ENCODE peak calls at places on chromosome 5, in four cellular contexts. Z, E, W and O are unnamed samples.

GRCh38 chr5:140339636-140340035 is 6.8 kb downstream of the HBEGF start:
- DNase-seq in Z (no peak), E (no peak), W (no peak), O (no peak)

GRCh38 chr5:147746986-147747385 is 35.5 kb downstream of the JAKMIP2 start:
- DNase-seq in E (no peak), Z (no peak), W (no peak), O (no peak)

GRCh38 chr5:71471193-71471592 is 15.7 kb downstream of the BDP1 start:
- DNase-seq in Z (peak; percentile 31), W (no peak), E (no peak), O (peak; percentile 25)

GRCh38 chr5:116651653-116652052 is 77.0 kb upstream of the SEMA6A start:
- DNase-seq in Z (no peak), W (no peak), E (no peak), O (no peak)

GRCh38 chr5:179818746-179819295 is 1.9 kb upstream of the SQSTM1 start:
- DNase-seq in W (peak; percentile 47), E (peak; percentile 82), Z (peak; percentile 88), O (peak; percentile 95)

GRCh38 chr5:179241764-179242370 is 103.4 kb downstream of the ADAMTS2 start:
- DNase-seq in E (no peak), Z (no peak), W (no peak), O (no peak)

GRCh38 chr5:178619390-178619789 is 7.5 kb downstream of the CLK4 start:
- DNase-seq in E (no peak), Z (no peak), W (no peak), O (no peak)

GRCh38 chr5:39520232-39520572 is 95.4 kb upstream of the DAB2 start:
- DNase-seq in W (no peak), E (no peak), Z (peak; percentile 27), O (no peak)

GRCh38 chr5:56973473-56973872 is 21.6 kb upstream of the MIER3 start:
- DNase-seq in W (no peak), Z (no peak), E (no peak), O (no peak)

GRCh38 chr5:123111502-123111901 is 22.5 kb downstream of the PRDM6 start:
- DNase-seq in Z (no peak), W (no peak), E (no peak), O (no peak)

GRCh38 chr5:158414780-158415179 is 555.8 kb upstream of the CLINT1 start:
- DNase-seq in W (no peak), Z (peak; percentile 60), E (no peak), O (no peak)

GRCh38 chr5:150488519-150489357 is 19.2 kb upstream of the NDST1 start:
- DNase-seq in W (no peak), Z (peak; percentile 67), E (no peak), O (peak; percentile 85)
- H3K27ac ChIP-seq in W (no peak overlapping the region), Z (peak overlapping the region; percentile 62), E (peak overlapping the region; percentile 95), O (peak overlapping the region; percentile 93)

DNA sequence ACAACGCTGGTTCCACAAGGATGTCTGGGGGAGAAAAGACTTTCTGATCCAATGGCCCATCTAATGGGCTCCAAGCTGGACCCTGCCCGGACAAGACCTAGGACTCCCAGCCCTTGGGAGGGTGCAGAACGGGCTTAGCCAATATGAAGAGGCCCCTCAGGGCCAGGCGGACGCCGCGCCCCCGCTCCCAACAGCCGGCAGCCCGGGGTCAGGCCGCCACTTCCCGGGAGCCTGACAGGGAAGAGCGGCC is 493 bp downstream of the P4HA2 start:
- DNase-seq in Z (no peak), E (no peak), W (no peak), O (no peak)
- H3K27ac ChIP-seq in Z (peak overlapping the region; percentile 30), E (no peak overlapping the region), W (no peak overlapping the region), O (peak overlapping the region; percentile 87)

DNA sequence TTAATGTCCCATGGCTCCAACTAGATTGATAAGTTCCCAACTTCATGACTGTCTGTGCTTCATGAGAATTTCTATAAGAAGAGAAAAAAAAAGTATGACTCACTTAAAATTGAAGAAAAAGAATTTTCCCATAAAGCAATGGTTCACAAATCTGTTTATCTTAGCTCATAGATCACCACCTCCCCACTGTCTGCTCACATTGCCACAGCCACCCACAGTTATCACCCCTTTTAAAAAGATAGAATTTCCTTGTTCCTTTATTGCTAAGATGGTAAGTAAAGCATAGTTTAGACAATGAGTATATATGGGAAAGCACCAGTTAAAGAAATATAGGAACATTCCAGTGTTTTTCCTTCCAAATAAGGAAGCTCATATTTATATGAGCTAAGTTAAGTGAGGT is 67.1 kb downstream of the ALDH7A1 start:
- DNase-seq in W (no peak), E (no peak), Z (peak; percentile 32), O (no peak)
- H3K27ac ChIP-seq in W (no peak overlapping the region), E (no peak overlapping the region), Z (no peak overlapping the region), O (no peak overlapping the region)

GRCh38 chr5:142892021-142892420 is 121.8 kb downstream of the ARHGAP26 start:
- DNase-seq in W (no peak), E (no peak), Z (no peak), O (no peak)
- H3K27ac ChIP-seq in W (no peak overlapping the region), E (no peak overlapping the region), Z (no peak overlapping the region), O (no peak overlapping the region)

GRCh38 chr5:168342151-168342825 is 50.8 kb downstream of the WWC1 start:
- DNase-seq in Z (no peak), E (no peak), W (no peak), O (no peak)
- H3K27ac ChIP-seq in Z (no peak overlapping the region), E (no peak overlapping the region), W (no peak overlapping the region), O (no peak overlapping the region)

DNA sequence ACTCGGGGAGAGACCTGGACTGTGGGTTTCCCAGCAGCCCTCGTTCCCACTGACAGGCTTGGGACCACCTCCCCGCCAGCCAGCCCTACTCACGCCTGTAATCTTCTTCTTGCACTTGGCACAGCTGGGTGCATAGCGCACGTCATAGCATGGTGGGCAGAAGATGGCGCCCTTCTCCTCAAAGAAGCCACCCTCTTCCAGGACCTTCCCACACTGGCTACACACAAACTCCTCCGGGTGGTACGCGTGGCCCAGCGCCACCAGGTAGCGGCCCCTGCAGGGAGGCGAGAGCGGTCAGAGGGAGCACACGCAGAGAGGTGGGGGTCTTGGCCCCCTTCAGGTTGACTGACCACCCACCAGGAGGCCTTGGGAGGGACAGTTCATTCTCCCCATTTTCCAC is 9.4 kb downstream of the PDLIM7 start:
- DNase-seq in E (no peak), W (no peak), Z (no peak), O (no peak)
- H3K27ac ChIP-seq in E (no peak overlapping the region), W (no peak overlapping the region), Z (no peak overlapping the region), O (no peak overlapping the region)

DNA sequence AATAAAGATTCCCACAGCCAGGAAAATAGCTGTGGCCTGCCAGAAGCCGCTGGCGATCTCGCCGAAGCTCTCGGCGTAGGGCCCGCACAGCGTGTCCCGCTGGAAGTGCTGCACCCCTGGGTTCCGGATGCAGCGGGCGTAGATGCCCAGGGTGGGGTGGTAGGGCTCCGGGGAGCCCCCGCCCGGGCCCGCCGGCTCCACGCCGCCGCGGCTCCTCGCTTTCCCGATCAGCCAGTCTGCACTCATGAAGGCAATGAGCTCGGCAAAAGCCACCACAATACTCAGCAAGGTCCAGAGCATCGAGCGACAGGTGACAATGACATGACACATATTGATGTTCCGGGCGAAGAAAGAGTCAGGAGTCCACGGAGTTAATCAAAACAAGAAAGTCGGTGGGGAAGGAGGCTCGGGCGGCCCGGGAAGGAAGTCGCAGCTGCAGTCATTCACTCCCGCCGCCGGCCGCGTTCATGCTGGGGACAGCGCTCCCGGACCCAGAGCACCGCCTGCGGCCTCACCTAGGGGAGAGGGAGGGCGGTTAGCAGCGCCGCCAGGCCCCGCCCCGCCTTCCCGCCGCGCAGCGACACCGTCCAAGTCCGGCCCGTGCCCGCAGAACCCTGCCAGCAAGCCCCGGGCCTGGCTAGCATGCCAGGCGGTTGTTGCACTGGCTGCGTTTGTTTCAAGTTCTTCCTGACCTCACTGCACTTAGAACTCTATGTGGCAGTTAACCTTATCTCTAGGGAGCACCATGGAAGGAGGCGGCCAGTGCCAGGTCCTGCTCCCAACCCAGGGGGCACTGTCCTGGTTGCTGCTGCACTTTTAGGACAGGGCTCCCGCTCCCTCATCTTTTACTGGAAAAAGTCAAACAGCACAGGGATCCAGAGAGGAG is 138.4 kb downstream of the LHFPL2 start:
- DNase-seq in Z (peak; percentile 55), W (peak; percentile 21), E (no peak), O (peak; percentile 70)
- H3K27ac ChIP-seq in Z (peak overlapping the region; percentile 96), W (no peak overlapping the region), E (no peak overlapping the region), O (peak overlapping the region; percentile 73)